ENCODE peak calls at places on chromosomes 13 and 19, in seven cellular contexts. One of them, this sample, is unnamed.

GRCh38 chr19:33226550-33227241 is 1.0 kb upstream of the SLC7A10 start:
- DNase-seq in brain pericyte: no peak
- DNase-seq in NCI-H2029: peak
- DNase-seq in activated naive CD8-positive, alpha-beta T cell treated with anti-CD3 and anti-CD28 coated beads for 36 hours: no peak
- DNase-seq in stimulated activated CD4-positive, alpha-beta T cell treated with anti-CD3 and anti-CD28 coated beads, Interleukin-1b, Interleukin-23, amount 100 ng/mL, for 24 hours: no peak
- DNase-seq in SHP77: no peak
- DNase-seq in mammary epithelial cell: no peak
- DNase-seq in this sample: no peak

GRCh38 chr13:51221674-51222509 is at the start of gene FAM124A:
- DNase-seq in NCI-H2029: peak
- DNase-seq in SHP77: peak
- DNase-seq in stimulated activated CD4-positive, alpha-beta T cell treated with anti-CD3 and anti-CD28 coated beads, Interleukin-1b, Interleukin-23, amount 100 ng/mL, for 24 hours: peak
- DNase-seq in brain pericyte: no peak
- DNase-seq in activated naive CD8-positive, alpha-beta T cell treated with anti-CD3 and anti-CD28 coated beads for 36 hours: peak
- DNase-seq in mammary epithelial cell: no peak
- DNase-seq in this sample: peak

GRCh38 chr19:10209305-10209704 is 14.6 kb upstream of the DNMT1 start:
- DNase-seq in stimulated activated CD4-positive, alpha-beta T cell treated with anti-CD3 and anti-CD28 coated beads, Interleukin-1b, Interleukin-23, amount 100 ng/mL, for 24 hours: no peak
- DNase-seq in brain pericyte: no peak
- DNase-seq in activated naive CD8-positive, alpha-beta T cell treated with anti-CD3 and anti-CD28 coated beads for 36 hours: no peak
- DNase-seq in SHP77: no peak
- DNase-seq in NCI-H2029: no peak
- DNase-seq in mammary epithelial cell: no peak
- DNase-seq in this sample: peak

GRCh38 chr13:28761586-28761985 is 42.8 kb upstream of the SLC46A3 start:
- DNase-seq in mammary epithelial cell: peak
- DNase-seq in brain pericyte: no peak
- DNase-seq in SHP77: no peak
- DNase-seq in NCI-H2029: no peak
- DNase-seq in stimulated activated CD4-positive, alpha-beta T cell treated with anti-CD3 and anti-CD28 coated beads, Interleukin-1b, Interleukin-23, amount 100 ng/mL, for 24 hours: no peak
- DNase-seq in activated naive CD8-positive, alpha-beta T cell treated with anti-CD3 and anti-CD28 coated beads for 36 hours: no peak
- DNase-seq in this sample: no peak

GRCh38 chr13:25493930-25494707 is 122.3 kb downstream of the ATP8A2 start:
- DNase-seq in activated naive CD8-positive, alpha-beta T cell treated with anti-CD3 and anti-CD28 coated beads for 36 hours: no peak
- DNase-seq in mammary epithelial cell: no peak
- DNase-seq in brain pericyte: no peak
- DNase-seq in NCI-H2029: peak
- DNase-seq in SHP77: no peak
- DNase-seq in stimulated activated CD4-positive, alpha-beta T cell treated with anti-CD3 and anti-CD28 coated beads, Interleukin-1b, Interleukin-23, amount 100 ng/mL, for 24 hours: no peak
- DNase-seq in this sample: no peak

GRCh38 chr13:37868691-37869505 is 674 bp downstream of the TRPC4 start:
- DNase-seq in NCI-H2029: no peak
- DNase-seq in brain pericyte: peak
- DNase-seq in SHP77: peak
- DNase-seq in stimulated activated CD4-positive, alpha-beta T cell treated with anti-CD3 and anti-CD28 coated beads, Interleukin-1b, Interleukin-23, amount 100 ng/mL, for 24 hours: no peak
- DNase-seq in activated naive CD8-positive, alpha-beta T cell treated with anti-CD3 and anti-CD28 coated beads for 36 hours: no peak
- DNase-seq in mammary epithelial cell: no peak
- DNase-seq in this sample: no peak

GRCh38 chr19:4425531-4425930 is 23.1 kb downstream of the CHAF1A start:
- DNase-seq in stimulated activated CD4-positive, alpha-beta T cell treated with anti-CD3 and anti-CD28 coated beads, Interleukin-1b, Interleukin-23, amount 100 ng/mL, for 24 hours: no peak
- DNase-seq in activated naive CD8-positive, alpha-beta T cell treated with anti-CD3 and anti-CD28 coated beads for 36 hours: no peak
- DNase-seq in NCI-H2029: no peak
- DNase-seq in brain pericyte: no peak
- DNase-seq in SHP77: no peak
- DNase-seq in mammary epithelial cell: no peak
- DNase-seq in this sample: no peak

GRCh38 chr19:40601061-40601973 is at the start of gene LTBP4:
- DNase-seq in NCI-H2029: no peak
- DNase-seq in stimulated activated CD4-positive, alpha-beta T cell treated with anti-CD3 and anti-CD28 coated beads, Interleukin-1b, Interleukin-23, amount 100 ng/mL, for 24 hours: no peak
- DNase-seq in activated naive CD8-positive, alpha-beta T cell treated with anti-CD3 and anti-CD28 coated beads for 36 hours: peak
- DNase-seq in brain pericyte: no peak
- DNase-seq in SHP77: no peak
- DNase-seq in mammary epithelial cell: no peak
- DNase-seq in this sample: no peak

GRCh38 chr13:77213644-77214043 is 113.2 kb downstream of the MYCBP2 start:
- DNase-seq in stimulated activated CD4-positive, alpha-beta T cell treated with anti-CD3 and anti-CD28 coated beads, Interleukin-1b, Interleukin-23, amount 100 ng/mL, for 24 hours: no peak
- DNase-seq in mammary epithelial cell: no peak
- DNase-seq in NCI-H2029: no peak
- DNase-seq in activated naive CD8-positive, alpha-beta T cell treated with anti-CD3 and anti-CD28 coated beads for 36 hours: no peak
- DNase-seq in brain pericyte: no peak
- DNase-seq in SHP77: no peak
- DNase-seq in this sample: peak

GRCh38 chr19:56341948-56342347 is 27.3 kb upstream of the ZSCAN5A start:
- DNase-seq in SHP77: no peak
- DNase-seq in brain pericyte: no peak
- DNase-seq in activated naive CD8-positive, alpha-beta T cell treated with anti-CD3 and anti-CD28 coated beads for 36 hours: no peak
- DNase-seq in NCI-H2029: no peak
- DNase-seq in mammary epithelial cell: no peak
- DNase-seq in stimulated activated CD4-positive, alpha-beta T cell treated with anti-CD3 and anti-CD28 coated beads, Interleukin-1b, Interleukin-23, amount 100 ng/mL, for 24 hours: no peak
- DNase-seq in this sample: peak

GRCh38 chr19:42311612-42312160 is 1.4 kb upstream of the TMEM145 start:
- DNase-seq in NCI-H2029: no peak
- DNase-seq in brain pericyte: no peak
- DNase-seq in activated naive CD8-positive, alpha-beta T cell treated with anti-CD3 and anti-CD28 coated beads for 36 hours: no peak
- DNase-seq in SHP77: no peak
- DNase-seq in mammary epithelial cell: no peak
- DNase-seq in stimulated activated CD4-positive, alpha-beta T cell treated with anti-CD3 and anti-CD28 coated beads, Interleukin-1b, Interleukin-23, amount 100 ng/mL, for 24 hours: no peak
- DNase-seq in this sample: no peak

GRCh38 chr13:33483471-33483870 is 197.9 kb upstream of the STARD13 start:
- DNase-seq in stimulated activated CD4-positive, alpha-beta T cell treated with anti-CD3 and anti-CD28 coated beads, Interleukin-1b, Interleukin-23, amount 100 ng/mL, for 24 hours: no peak
- DNase-seq in SHP77: no peak
- DNase-seq in brain pericyte: no peak
- DNase-seq in activated naive CD8-positive, alpha-beta T cell treated with anti-CD3 and anti-CD28 coated beads for 36 hours: no peak
- DNase-seq in mammary epithelial cell: peak
- DNase-seq in NCI-H2029: no peak
- DNase-seq in this sample: peak

GRCh38 chr13:50797081-50797480 is 46.4 kb downstream of the DLEU7 start:
- DNase-seq in NCI-H2029: no peak
- DNase-seq in brain pericyte: peak
- DNase-seq in stimulated activated CD4-positive, alpha-beta T cell treated with anti-CD3 and anti-CD28 coated beads, Interleukin-1b, Interleukin-23, amount 100 ng/mL, for 24 hours: no peak
- DNase-seq in SHP77: no peak
- DNase-seq in mammary epithelial cell: no peak
- DNase-seq in activated naive CD8-positive, alpha-beta T cell treated with anti-CD3 and anti-CD28 coated beads for 36 hours: no peak
- DNase-seq in this sample: no peak

GRCh38 chr19:45469835-45470146 is 2.0 kb downstream of the FOSB start:
- DNase-seq in activated naive CD8-positive, alpha-beta T cell treated with anti-CD3 and anti-CD28 coated beads for 36 hours: no peak
- DNase-seq in stimulated activated CD4-positive, alpha-beta T cell treated with anti-CD3 and anti-CD28 coated beads, Interleukin-1b, Interleukin-23, amount 100 ng/mL, for 24 hours: no peak
- DNase-seq in SHP77: no peak
- DNase-seq in mammary epithelial cell: no peak
- DNase-seq in brain pericyte: no peak
- DNase-seq in NCI-H2029: peak
- DNase-seq in this sample: no peak

GRCh38 chr13:56886398-56886797 is 254.3 kb upstream of the PRR20A start:
- DNase-seq in NCI-H2029: peak
- DNase-seq in SHP77: no peak
- DNase-seq in mammary epithelial cell: no peak
- DNase-seq in brain pericyte: no peak
- DNase-seq in stimulated activated CD4-positive, alpha-beta T cell treated with anti-CD3 and anti-CD28 coated beads, Interleukin-1b, Interleukin-23, amount 100 ng/mL, for 24 hours: no peak
- DNase-seq in activated naive CD8-positive, alpha-beta T cell treated with anti-CD3 and anti-CD28 coated beads for 36 hours: no peak
- DNase-seq in this sample: no peak

GRCh38 chr13:114017028-114017630 is 43.3 kb upstream of the C13orf46 start:
- DNase-seq in mammary epithelial cell: no peak
- DNase-seq in SHP77: peak
- DNase-seq in activated naive CD8-positive, alpha-beta T cell treated with anti-CD3 and anti-CD28 coated beads for 36 hours: no peak
- DNase-seq in stimulated activated CD4-positive, alpha-beta T cell treated with anti-CD3 and anti-CD28 coated beads, Interleukin-1b, Interleukin-23, amount 100 ng/mL, for 24 hours: no peak
- DNase-seq in brain pericyte: no peak
- DNase-seq in NCI-H2029: no peak
- DNase-seq in this sample: peak

GRCh38 chr19:55283548-55284393 is at the start of gene BRSK1:
- DNase-seq in NCI-H2029: no peak
- DNase-seq in activated naive CD8-positive, alpha-beta T cell treated with anti-CD3 and anti-CD28 coated beads for 36 hours: peak
- DNase-seq in brain pericyte: no peak
- DNase-seq in stimulated activated CD4-positive, alpha-beta T cell treated with anti-CD3 and anti-CD28 coated beads, Interleukin-1b, Interleukin-23, amount 100 ng/mL, for 24 hours: peak
- DNase-seq in mammary epithelial cell: no peak
- DNase-seq in SHP77: peak
- DNase-seq in this sample: peak

GRCh38 chr19:51066816-51067215 is 1.9 kb upstream of the KLK13 start:
- DNase-seq in SHP77: no peak
- DNase-seq in mammary epithelial cell: no peak
- DNase-seq in stimulated activated CD4-positive, alpha-beta T cell treated with anti-CD3 and anti-CD28 coated beads, Interleukin-1b, Interleukin-23, amount 100 ng/mL, for 24 hours: no peak
- DNase-seq in brain pericyte: no peak
- DNase-seq in activated naive CD8-positive, alpha-beta T cell treated with anti-CD3 and anti-CD28 coated beads for 36 hours: no peak
- DNase-seq in NCI-H2029: no peak
- DNase-seq in this sample: no peak

GRCh38 chr13:46521486-46521885 is 31.5 kb upstream of the LRCH1 start:
- DNase-seq in NCI-H2029: no peak
- DNase-seq in brain pericyte: no peak
- DNase-seq in mammary epithelial cell: no peak
- DNase-seq in SHP77: no peak
- DNase-seq in activated naive CD8-positive, alpha-beta T cell treated with anti-CD3 and anti-CD28 coated beads for 36 hours: no peak
- DNase-seq in stimulated activated CD4-positive, alpha-beta T cell treated with anti-CD3 and anti-CD28 coated beads, Interleukin-1b, Interleukin-23, amount 100 ng/mL, for 24 hours: no peak
- DNase-seq in this sample: no peak

GRCh38 chr13:50341526-50341925 is 326.3 kb downstream of the KCNRG start:
- DNase-seq in NCI-H2029: no peak
- DNase-seq in stimulated activated CD4-positive, alpha-beta T cell treated with anti-CD3 and anti-CD28 coated beads, Interleukin-1b, Interleukin-23, amount 100 ng/mL, for 24 hours: no peak
- DNase-seq in SHP77: no peak
- DNase-seq in mammary epithelial cell: no peak
- DNase-seq in activated naive CD8-positive, alpha-beta T cell treated with anti-CD3 and anti-CD28 coated beads for 36 hours: no peak
- DNase-seq in brain pericyte: no peak
- DNase-seq in this sample: no peak

GRCh38 chr19:17441241-17442135 is 7.0 kb downstream of the TMEM221 start:
- DNase-seq in activated naive CD8-positive, alpha-beta T cell treated with anti-CD3 and anti-CD28 coated beads for 36 hours: peak
- DNase-seq in NCI-H2029: no peak
- DNase-seq in brain pericyte: no peak
- DNase-seq in SHP77: no peak
- DNase-seq in mammary epithelial cell: peak
- DNase-seq in stimulated activated CD4-positive, alpha-beta T cell treated with anti-CD3 and anti-CD28 coated beads, Interleukin-1b, Interleukin-23, amount 100 ng/mL, for 24 hours: no peak
- DNase-seq in this sample: peak

GRCh38 chr13:105929486-105929885 is 606.0 kb downstream of the EFNB2 start:
- DNase-seq in SHP77: no peak
- DNase-seq in stimulated activated CD4-positive, alpha-beta T cell treated with anti-CD3 and anti-CD28 coated beads, Interleukin-1b, Interleukin-23, amount 100 ng/mL, for 24 hours: no peak
- DNase-seq in activated naive CD8-positive, alpha-beta T cell treated with anti-CD3 and anti-CD28 coated beads for 36 hours: no peak
- DNase-seq in mammary epithelial cell: no peak
- DNase-seq in brain pericyte: no peak
- DNase-seq in NCI-H2029: no peak
- DNase-seq in this sample: no peak

GRCh38 chr13:45055198-45055901 is 65.0 kb upstream of the GTF2F2 start:
- DNase-seq in activated naive CD8-positive, alpha-beta T cell treated with anti-CD3 and anti-CD28 coated beads for 36 hours: peak
- DNase-seq in SHP77: no peak
- DNase-seq in stimulated activated CD4-positive, alpha-beta T cell treated with anti-CD3 and anti-CD28 coated beads, Interleukin-1b, Interleukin-23, amount 100 ng/mL, for 24 hours: peak
- DNase-seq in NCI-H2029: no peak
- DNase-seq in brain pericyte: no peak
- DNase-seq in mammary epithelial cell: peak
- DNase-seq in this sample: peak

GRCh38 chr19:38294090-38294489 is 10.0 kb upstream of the C19orf33 start:
- DNase-seq in stimulated activated CD4-positive, alpha-beta T cell treated with anti-CD3 and anti-CD28 coated beads, Interleukin-1b, Interleukin-23, amount 100 ng/mL, for 24 hours: no peak
- DNase-seq in brain pericyte: no peak
- DNase-seq in NCI-H2029: no peak
- DNase-seq in mammary epithelial cell: no peak
- DNase-seq in SHP77: no peak
- DNase-seq in activated naive CD8-positive, alpha-beta T cell treated with anti-CD3 and anti-CD28 coated beads for 36 hours: no peak
- DNase-seq in this sample: no peak

GRCh38 chr19:50693064-50693975 is 26.3 kb downstream of the SHANK1 start:
- DNase-seq in NCI-H2029: no peak
- DNase-seq in SHP77: no peak
- DNase-seq in activated naive CD8-positive, alpha-beta T cell treated with anti-CD3 and anti-CD28 coated beads for 36 hours: no peak
- DNase-seq in mammary epithelial cell: no peak
- DNase-seq in stimulated activated CD4-positive, alpha-beta T cell treated with anti-CD3 and anti-CD28 coated beads, Interleukin-1b, Interleukin-23, amount 100 ng/mL, for 24 hours: no peak
- DNase-seq in brain pericyte: no peak
- DNase-seq in this sample: no peak

GRCh38 chr13:94328336-94329041 is 151.0 kb downstream of the DCT start:
- DNase-seq in NCI-H2029: no peak
- DNase-seq in SHP77: peak
- DNase-seq in brain pericyte: no peak
- DNase-seq in activated naive CD8-positive, alpha-beta T cell treated with anti-CD3 and anti-CD28 coated beads for 36 hours: no peak
- DNase-seq in mammary epithelial cell: no peak
- DNase-seq in stimulated activated CD4-positive, alpha-beta T cell treated with anti-CD3 and anti-CD28 coated beads, Interleukin-1b, Interleukin-23, amount 100 ng/mL, for 24 hours: no peak
- DNase-seq in this sample: no peak

GRCh38 chr19:4369109-4369887 is 25.9 kb downstream of the MPND start:
- DNase-seq in stimulated activated CD4-positive, alpha-beta T cell treated with anti-CD3 and anti-CD28 coated beads, Interleukin-1b, Interleukin-23, amount 100 ng/mL, for 24 hours: peak
- DNase-seq in SHP77: no peak
- DNase-seq in mammary epithelial cell: peak
- DNase-seq in NCI-H2029: no peak
- DNase-seq in activated naive CD8-positive, alpha-beta T cell treated with anti-CD3 and anti-CD28 coated beads for 36 hours: peak
- DNase-seq in brain pericyte: no peak
- DNase-seq in this sample: no peak

GRCh38 chr19:55229145-55229788 is 704 bp upstream of the TMEM86B start:
- DNase-seq in SHP77: no peak
- DNase-seq in mammary epithelial cell: no peak
- DNase-seq in activated naive CD8-positive, alpha-beta T cell treated with anti-CD3 and anti-CD28 coated beads for 36 hours: no peak
- DNase-seq in stimulated activated CD4-positive, alpha-beta T cell treated with anti-CD3 and anti-CD28 coated beads, Interleukin-1b, Interleukin-23, amount 100 ng/mL, for 24 hours: no peak
- DNase-seq in NCI-H2029: no peak
- DNase-seq in brain pericyte: no peak
- DNase-seq in this sample: no peak

GRCh38 chr19:19427935-19428334 is 22.5 kb downstream of the GATAD2A start:
- DNase-seq in brain pericyte: no peak
- DNase-seq in activated naive CD8-positive, alpha-beta T cell treated with anti-CD3 and anti-CD28 coated beads for 36 hours: no peak
- DNase-seq in SHP77: no peak
- DNase-seq in mammary epithelial cell: no peak
- DNase-seq in stimulated activated CD4-positive, alpha-beta T cell treated with anti-CD3 and anti-CD28 coated beads, Interleukin-1b, Interleukin-23, amount 100 ng/mL, for 24 hours: no peak
- DNase-seq in NCI-H2029: no peak
- DNase-seq in this sample: no peak

GRCh38 chr19:1856698-1857603 is 6.4 kb downstream of the KLF16 start:
- DNase-seq in SHP77: no peak
- DNase-seq in stimulated activated CD4-positive, alpha-beta T cell treated with anti-CD3 and anti-CD28 coated beads, Interleukin-1b, Interleukin-23, amount 100 ng/mL, for 24 hours: no peak
- DNase-seq in activated naive CD8-positive, alpha-beta T cell treated with anti-CD3 and anti-CD28 coated beads for 36 hours: peak
- DNase-seq in brain pericyte: no peak
- DNase-seq in mammary epithelial cell: peak
- DNase-seq in NCI-H2029: no peak
- DNase-seq in this sample: peak

GRCh38 chr13:80562423-80562822 is 221.5 kb upstream of the SPRY2 start:
- DNase-seq in NCI-H2029: no peak
- DNase-seq in mammary epithelial cell: no peak
- DNase-seq in stimulated activated CD4-positive, alpha-beta T cell treated with anti-CD3 and anti-CD28 coated beads, Interleukin-1b, Interleukin-23, amount 100 ng/mL, for 24 hours: no peak
- DNase-seq in SHP77: peak
- DNase-seq in activated naive CD8-positive, alpha-beta T cell treated with anti-CD3 and anti-CD28 coated beads for 36 hours: no peak
- DNase-seq in brain pericyte: no peak
- DNase-seq in this sample: peak

GRCh38 chr19:2422951-2423880 is 4.2 kb downstream of the TIMM13 start:
- DNase-seq in SHP77: no peak
- DNase-seq in mammary epithelial cell: no peak
- DNase-seq in activated naive CD8-positive, alpha-beta T cell treated with anti-CD3 and anti-CD28 coated beads for 36 hours: no peak
- DNase-seq in NCI-H2029: no peak
- DNase-seq in stimulated activated CD4-positive, alpha-beta T cell treated with anti-CD3 and anti-CD28 coated beads, Interleukin-1b, Interleukin-23, amount 100 ng/mL, for 24 hours: no peak
- DNase-seq in brain pericyte: no peak
- DNase-seq in this sample: no peak

GRCh38 chr19:48997972-48998371 is 4.3 kb downstream of the RUVBL2 start:
- DNase-seq in activated naive CD8-positive, alpha-beta T cell treated with anti-CD3 and anti-CD28 coated beads for 36 hours: peak
- DNase-seq in NCI-H2029: no peak
- DNase-seq in stimulated activated CD4-positive, alpha-beta T cell treated with anti-CD3 and anti-CD28 coated beads, Interleukin-1b, Interleukin-23, amount 100 ng/mL, for 24 hours: peak
- DNase-seq in mammary epithelial cell: no peak
- DNase-seq in brain pericyte: no peak
- DNase-seq in SHP77: peak
- DNase-seq in this sample: peak

GRCh38 chr13:93959796-93960533 is 519.5 kb downstream of the DCT start:
- DNase-seq in mammary epithelial cell: peak
- DNase-seq in NCI-H2029: no peak
- DNase-seq in SHP77: no peak
- DNase-seq in brain pericyte: no peak
- DNase-seq in stimulated activated CD4-positive, alpha-beta T cell treated with anti-CD3 and anti-CD28 coated beads, Interleukin-1b, Interleukin-23, amount 100 ng/mL, for 24 hours: no peak
- DNase-seq in activated naive CD8-positive, alpha-beta T cell treated with anti-CD3 and anti-CD28 coated beads for 36 hours: no peak
- DNase-seq in this sample: peak

GRCh38 chr19:16588824-16589577 is 16.8 kb upstream of the SLC35E1 start:
- DNase-seq in mammary epithelial cell: no peak
- DNase-seq in NCI-H2029: no peak
- DNase-seq in SHP77: no peak
- DNase-seq in stimulated activated CD4-positive, alpha-beta T cell treated with anti-CD3 and anti-CD28 coated beads, Interleukin-1b, Interleukin-23, amount 100 ng/mL, for 24 hours: no peak
- DNase-seq in brain pericyte: no peak
- DNase-seq in activated naive CD8-positive, alpha-beta T cell treated with anti-CD3 and anti-CD28 coated beads for 36 hours: no peak
- DNase-seq in this sample: no peak

GRCh38 chr19:42113641-42114348 is 18.5 kb downstream of the POU2F2 start:
- DNase-seq in mammary epithelial cell: peak
- DNase-seq in brain pericyte: peak
- DNase-seq in stimulated activated CD4-positive, alpha-beta T cell treated with anti-CD3 and anti-CD28 coated beads, Interleukin-1b, Interleukin-23, amount 100 ng/mL, for 24 hours: no peak
- DNase-seq in NCI-H2029: peak
- DNase-seq in activated naive CD8-positive, alpha-beta T cell treated with anti-CD3 and anti-CD28 coated beads for 36 hours: no peak
- DNase-seq in SHP77: no peak
- DNase-seq in this sample: peak